ENCODE peak calls at places on chromosomes 2 and 18, in five cellular contexts. B is GM23338, S is H1, X is GM12878, V is HepG2. T is an unnamed sample.

GRCh38 chr2:238915196-238915595 is 67.3 kb downstream of the TWIST2 start:
- DNase-seq in B (no peak), S (no peak), X (no peak), V (no peak), T (no peak)

GRCh38 chr2:18626256-18626668 is 36.9 kb upstream of the NT5C1B start:
- DNase-seq in B (no peak), S (no peak), X (no peak), V (no peak), T (no peak)

GRCh38 chr2:208489687-208490086 is 83.1 kb downstream of the PTH2R start:
- DNase-seq in B (no peak), S (no peak), X (no peak), V (no peak), T (peak)

GRCh38 chr2:158953454-158953853 is 15.0 kb upstream of the TANC1 start:
- DNase-seq in B (no peak), S (no peak), X (no peak), V (no peak), T (no peak)

GRCh38 chr2:127641846-127642510 is 4.0 kb upstream of the GPR17 start:
- DNase-seq in B (no peak), S (no peak), X (no peak), V (no peak), T (no peak)

GRCh38 chr18:58639751-58640427 is 11.0 kb upstream of the ALPK2 start:
- DNase-seq in B (peak), S (no peak), X (no peak), V (no peak), T (no peak)

GRCh38 chr2:20365249-20365817 is 14.7 kb upstream of the PUM2 start:
- DNase-seq in B (no peak), S (no peak), X (peak), V (no peak), T (no peak)

GRCh38 chr2:238820909-238821308 is 27.0 kb upstream of the TWIST2 start:
- DNase-seq in B (no peak), S (no peak), X (no peak), V (no peak), T (no peak)

GRCh38 chr18:9137168-9138066 is 836 bp downstream of the ANKRD12 start:
- DNase-seq in B (peak), S (no peak), X (no peak), V (peak), T (peak)

GRCh38 chr2:224638338-224638823 is 53.2 kb upstream of the CUL3 start:
- DNase-seq in B (no peak), S (no peak), X (peak), V (no peak), T (no peak)

GRCh38 chr18:49898421-49898820 is 85.1 kb upstream of the ACAA2 start:
- DNase-seq in B (peak), S (no peak), X (no peak), V (peak), T (peak)

GRCh38 chr2:49222975-49223528 is 68.7 kb upstream of the FSHR start:
- DNase-seq in B (no peak), S (no peak), X (no peak), V (no peak), T (no peak)

GRCh38 chr2:106126295-106126694 is 67.8 kb downstream of the UXS1 start:
- DNase-seq in B (no peak), S (no peak), X (no peak), V (no peak), T (no peak)

GRCh38 chr18:26215247-26215970 is 10.8 kb upstream of the TAF4B start:
- DNase-seq in B (no peak), S (no peak), X (peak), V (no peak), T (no peak)

GRCh38 chr2:217075225-217075802 is 215.4 kb upstream of the TNP1 start:
- DNase-seq in B (no peak), S (no peak), X (no peak), V (no peak), T (peak)

GRCh38 chr2:64695656-64696310 is 42.1 kb upstream of the SERTAD2 start:
- DNase-seq in B (no peak), S (no peak), X (no peak), V (no peak), T (no peak)

GRCh38 chr2:235577404-235578330 is 83.8 kb downstream of the AGAP1 start:
- DNase-seq in B (no peak), S (no peak), X (no peak), V (peak), T (no peak)

GRCh38 chr2:46167924-46168323 is 129.3 kb upstream of the EPAS1 start:
- DNase-seq in B (no peak), S (no peak), X (no peak), V (no peak), T (no peak)

GRCh38 chr2:61255580-61256437 is 93.8 kb downstream of the C2orf74 start:
- DNase-seq in B (no peak), S (no peak), X (no peak), V (peak), T (no peak)

GRCh38 chr2:235896061-235896460 is 272.1 kb downstream of the GBX2 start:
- DNase-seq in B (no peak), S (no peak), X (no peak), V (no peak), T (no peak)

GRCh38 chr2:127400897-127401756 is 13.4 kb upstream of the MAP3K2 start:
- DNase-seq in B (peak), S (no peak), X (no peak), V (peak), T (peak)

GRCh38 chr2:120539937-120540718 is 194.2 kb downstream of the INHBB start:
- DNase-seq in B (peak), S (no peak), X (no peak), V (peak), T (no peak)

GRCh38 chr2:866887-867286 is 83.8 kb upstream of the SNTG2 start:
- DNase-seq in B (no peak), S (no peak), X (no peak), V (no peak), T (no peak)

GRCh38 chr2:169139993-169140767 is 70.8 kb downstream of the DHRS9 start:
- DNase-seq in B (peak), S (no peak), X (no peak), V (no peak), T (no peak)

GRCh38 chr2:8225257-8225656 is 456.6 kb upstream of the ID2 start:
- DNase-seq in B (no peak), S (no peak), X (no peak), V (no peak), T (no peak)

GRCh38 chr2:85326946-85327756 is 638 bp downstream of the TGOLN2 start:
- DNase-seq in B (peak), S (no peak), X (no peak), V (no peak), T (peak)

GRCh38 chr2:111178730-111179405 is 58.2 kb downstream of the BCL2L11 start:
- DNase-seq in B (no peak), S (no peak), X (no peak), V (peak), T (no peak)

GRCh38 chr18:30639361-30639760 is 403.2 kb downstream of the DSC3 start:
- DNase-seq in B (no peak), S (no peak), X (no peak), V (no peak), T (no peak)

GRCh38 chr2:88265352-88265960 is 95.3 kb downstream of the THNSL2 start:
- DNase-seq in B (no peak), S (no peak), X (peak), V (peak), T (peak)

GRCh38 chr2:215320102-215320501 is 8.2 kb downstream of the ATIC start:
- DNase-seq in B (no peak), S (no peak), X (no peak), V (no peak), T (no peak)

GRCh38 chr2:128157644-128158043 is 66.6 kb downstream of the UGGT1 start:
- DNase-seq in B (no peak), S (no peak), X (no peak), V (no peak), T (no peak)

GRCh38 chr2:145820651-145821050 is 1300.7 kb upstream of the ZEB2 start:
- DNase-seq in B (no peak), S (no peak), X (no peak), V (no peak), T (no peak)

GRCh38 chr18:49976810-49977209 is 163.5 kb upstream of the ACAA2 start:
- DNase-seq in B (no peak), S (no peak), X (no peak), V (no peak), T (no peak)

GRCh38 chr18:51196116-51196810 is 1.2 kb downstream of the MEX3C start:
- DNase-seq in B (no peak), S (no peak), X (no peak), V (no peak), T (peak)
- TF ChIP-seq CREB1 in B (no peak), S (no peak), X (no peak), V (no peak), T (no peak)

GRCh38 chr2:231000211-231000904 is 4.4 kb downstream of the SPATA3 start:
- DNase-seq in B (peak), S (peak), X (no peak), V (peak), T (no peak)
- H2AFZ ChIP-seq in B (peak), S (no peak), X (no peak), V (no peak), T (no peak)

GRCh38 chr18:79626905-79627749 is 52.5 kb upstream of the CTDP1 start:
- DNase-seq in B (no peak), S (no peak), X (no peak), V (no peak), T (no peak)

GRCh38 chr18:79627750-79628294 is 51.8 kb upstream of the CTDP1 start:
- DNase-seq in B (no peak), S (no peak), X (no peak), V (no peak), T (no peak)

GRCh38 chr18:79625195-79625923 is 54.2 kb upstream of the CTDP1 start:
- DNase-seq in B (no peak), S (no peak), X (peak), V (no peak), T (no peak)

GRCh38 chr18:79624356-79624961 is 55.1 kb upstream of the CTDP1 start:
- DNase-seq in B (no peak), S (no peak), X (peak), V (no peak), T (no peak)

DNA sequence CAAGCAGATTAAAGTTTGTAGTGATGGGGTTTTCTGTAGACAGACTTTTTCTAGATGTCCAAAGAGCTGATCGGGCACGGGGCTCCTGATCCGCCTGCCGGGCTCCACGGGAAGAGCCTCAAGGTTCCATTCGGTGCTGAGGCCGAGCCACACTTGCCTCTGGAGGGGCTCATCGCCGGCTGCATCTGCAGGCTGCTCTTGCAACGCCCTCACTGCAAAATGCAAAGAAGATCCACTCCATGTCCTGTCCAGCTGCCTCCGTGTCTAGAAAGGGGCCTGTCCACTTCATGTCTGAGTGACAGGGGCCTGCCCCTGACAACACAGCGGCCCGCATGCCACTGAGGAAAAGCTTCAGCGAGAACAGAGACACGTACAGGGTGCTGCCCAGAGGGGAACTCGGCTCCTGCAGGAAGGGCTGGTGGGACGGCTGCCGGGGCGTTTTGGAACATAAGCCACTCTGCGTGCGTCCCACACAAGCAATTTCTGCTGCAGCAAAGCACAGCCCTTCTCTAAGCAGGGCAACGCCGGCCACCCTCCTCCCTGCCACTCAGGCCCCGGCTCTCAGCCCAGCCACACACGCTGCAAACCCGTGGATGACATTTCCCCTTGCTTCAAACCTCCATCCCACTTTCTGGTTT is 53.6 kb upstream of the CTDP1 start:
- DNase-seq in B (no peak), S (no peak), X (no peak), V (no peak), T (no peak)
- TF ChIP-seq CREB1 in B (no peak), S (no peak), X (no peak), V (no peak), T (no peak)

GRCh38 chr18:23966909-23967308 is 47.6 kb upstream of the TTC39C start:
- DNase-seq in B (no peak), S (no peak), X (no peak), V (no peak), T (no peak)

GRCh38 chr18:23968638-23969037 is 45.9 kb upstream of the TTC39C start:
- DNase-seq in B (no peak), S (no peak), X (no peak), V (no peak), T (no peak)

GRCh38 chr18:23969664-23970063 is 44.9 kb upstream of the TTC39C start:
- DNase-seq in B (no peak), S (no peak), X (no peak), V (no peak), T (no peak)

GRCh38 chr18:23964282-23965238 is 50.0 kb upstream of the TTC39C start:
- DNase-seq in B (peak), S (no peak), X (no peak), V (no peak), T (peak)

GRCh38 chr18:23967321-23968089 is 47.0 kb upstream of the TTC39C start:
- DNase-seq in B (no peak), S (no peak), X (peak), V (no peak), T (no peak)
- H2AFZ ChIP-seq in B (peak), S (no peak), X (peak), V (no peak), T (no peak)

GRCh38 chr2:223513771-223514455 is 88.2 kb downstream of the SCG2 start:
- DNase-seq in B (no peak), S (no peak), X (no peak), V (no peak), T (no peak)
- TF ChIP-seq CREB1 in B (no peak), S (no peak), X (no peak), V (no peak), T (no peak)

GRCh38 chr2:241036397-241036963 is 38.1 kb downstream of the SNED1 start:
- DNase-seq in B (peak), S (no peak), X (peak), V (peak), T (peak)
- H2AFZ ChIP-seq in B (peak), S (peak), X (peak), V (no peak), T (no peak)

DNA sequence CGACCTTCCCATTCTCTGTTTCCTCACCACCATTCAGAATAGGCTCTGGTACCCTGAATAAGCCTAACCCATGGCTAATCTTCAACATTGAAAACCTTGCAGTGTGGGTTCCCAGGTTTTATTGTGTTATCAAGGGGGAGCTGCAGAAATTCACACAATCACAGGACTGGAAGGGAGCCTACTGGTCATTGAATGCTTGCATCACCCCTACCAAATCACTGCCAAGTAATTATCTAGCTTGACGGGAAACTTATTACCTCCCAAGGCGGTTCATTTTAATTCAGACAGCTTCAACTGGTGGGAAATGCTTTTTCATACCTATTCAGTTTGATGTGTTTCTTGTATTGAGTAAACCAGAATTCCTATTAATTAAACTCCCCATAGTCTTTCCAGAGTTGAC is 33.6 kb upstream of the EFEMP1 start:
- DNase-seq in B (no peak), S (no peak), X (no peak), V (no peak), T (no peak)
- TF ChIP-seq CREB1 in B (no peak), S (no peak), X (no peak), V (no peak), T (no peak)

GRCh38 chr2:200415455-200415854 is 94.4 kb downstream of the KCTD18 start:
- DNase-seq in B (no peak), S (no peak), X (no peak), V (no peak), T (no peak)

GRCh38 chr2:200416878-200417277 is 93.0 kb downstream of the KCTD18 start:
- DNase-seq in B (peak), S (no peak), X (no peak), V (no peak), T (no peak)

GRCh38 chr2:200417389-200417788 is 92.5 kb downstream of the KCTD18 start:
- DNase-seq in B (no peak), S (no peak), X (no peak), V (no peak), T (no peak)

GRCh38 chr2:200411831-200412230 is 98.0 kb downstream of the KCTD18 start:
- DNase-seq in B (no peak), S (no peak), X (no peak), V (peak), T (no peak)

GRCh38 chr2:200414367-200414766 is 95.5 kb downstream of the KCTD18 start:
- DNase-seq in B (no peak), S (no peak), X (no peak), V (no peak), T (no peak)
- H2AFZ ChIP-seq in B (no peak), S (no peak), X (no peak), V (no peak), T (no peak)

GRCh38 chr2:218290316-218291261 is 1.7 kb downstream of the TMBIM1 start:
- DNase-seq in B (no peak), S (no peak), X (peak), V (no peak), T (no peak)

GRCh38 chr2:218291318-218291933 is 877 bp downstream of the TMBIM1 start:
- DNase-seq in B (no peak), S (no peak), X (no peak), V (no peak), T (no peak)

GRCh38 chr2:218292700-218293014 is 354 bp upstream of the TMBIM1 start:
- DNase-seq in B (no peak), S (no peak), X (no peak), V (no peak), T (no peak)

GRCh38 chr2:218291934-218292699 is at the start of gene TMBIM1:
- DNase-seq in B (peak), S (no peak), X (no peak), V (peak), T (peak)

GRCh38 chr2:218289639-218290315 is 2.5 kb downstream of the TMBIM1 start:
- DNase-seq in B (no peak), S (no peak), X (no peak), V (peak), T (peak)
- TF ChIP-seq CREB1 in B (no peak), S (no peak), X (no peak), V (no peak), T (no peak)

T was measured in K562.